ENCODE peak calls at places on chromosomes 5 and 9, in nine cellular contexts. E is heart left ventricle, T is fibroblast of mammary gland, W is foreskin fibroblast, V is cardiac muscle cell, R is A549, K is fibroblast of the aortic adventitia, Z is right lobe of liver, S is psoas muscle. C is an unnamed sample.

GRCh38 chr5:132053483-132053882 is 7.0 kb upstream of the IL3 start:
- DNase-seq in E (no peak), T (no peak), W (no peak), V (no peak), R (no peak), K (no peak), Z (no peak), S (peak; percentile 11), C (no peak)

GRCh38 chr5:99706160-99706559 is 777.4 kb upstream of the CHD1 start:
- DNase-seq in E (no peak), T (no peak), W (no peak), V (no peak), R (no peak), K (no peak), Z (no peak), S (peak; percentile 24), C (no peak)

GRCh38 chr9:89766981-89767380 is 162.2 kb downstream of the GADD45G start:
- DNase-seq in E (no peak), T (no peak), W (no peak), V (no peak), R (no peak), K (no peak), Z (no peak), S (no peak), C (no peak)

GRCh38 chr5:170306381-170306790 is 8.8 kb upstream of the LCP2 start:
- DNase-seq in E (peak; percentile 81), T (peak; percentile 96), W (peak; percentile 14), V (peak; percentile 85), R (no peak), K (peak; percentile 77), Z (no peak), S (peak; percentile 70), C (peak; percentile 76)

GRCh38 chr9:28866951-28867350 is 1293.7 kb upstream of the C9orf72 start:
- DNase-seq in E (no peak), T (no peak), W (no peak), V (no peak), R (no peak), K (no peak), Z (no peak), S (no peak), C (peak; percentile 7)

GRCh38 chr9:88303785-88304495 is 84.3 kb upstream of the SPIN1 start:
- DNase-seq in E (no peak), T (peak; percentile 45), W (peak; percentile 8), V (no peak), R (no peak), K (peak; percentile 18), Z (no peak), S (no peak), C (peak; percentile 33)

GRCh38 chr9:134146774-134147493 is 11.1 kb downstream of the WDR5 start:
- DNase-seq in E (no peak), T (no peak), W (no peak), V (no peak), R (no peak), K (no peak), Z (no peak), S (no peak), C (no peak)

GRCh38 chr5:661891-662750 is 31.0 kb downstream of the TPPP start:
- DNase-seq in E (no peak), T (no peak), W (no peak), V (no peak), R (no peak), K (no peak), Z (peak; percentile 55), S (peak; percentile 35), C (no peak)

GRCh38 chr5:80696450-80696849 is 41.7 kb upstream of the DHFR start:
- DNase-seq in E (no peak), T (no peak), W (no peak), V (no peak), R (no peak), K (no peak), Z (no peak), S (no peak), C (no peak)

GRCh38 chr5:163731256-163731655 is 225.8 kb downstream of the MAT2B start:
- DNase-seq in E (no peak), T (no peak), W (no peak), V (no peak), R (no peak), K (no peak), Z (no peak), S (no peak), C (no peak)

GRCh38 chr5:150787659-150788058 is 9.1 kb downstream of the SMIM3 start:
- DNase-seq in E (no peak), T (no peak), W (no peak), V (no peak), R (no peak), K (peak; percentile 50), Z (no peak), S (no peak), C (no peak)

GRCh38 chr5:79774171-79774854 is 84.7 kb downstream of the CMYA5 start:
- DNase-seq in E (no peak), T (peak; percentile 77), W (no peak), V (peak; percentile 38), R (peak; percentile 15), K (peak; percentile 12), Z (peak; percentile 78), S (no peak), C (peak; percentile 23)

GRCh38 chr9:131951905-131952304 is 127.8 kb downstream of the MED27 start:
- DNase-seq in E (peak; percentile 57), T (peak; percentile 68), W (peak; percentile 79), V (peak; percentile 36), R (no peak), K (peak; percentile 70), Z (no peak), S (peak; percentile 75), C (peak; percentile 63)

GRCh38 chr9:97632406-97632991 is 669 bp downstream of the TSTD2 start:
- DNase-seq in E (peak; percentile 67), T (peak; percentile 80), W (peak; percentile 68), V (peak; percentile 86), R (no peak), K (peak; percentile 91), Z (peak; percentile 60), S (peak; percentile 78), C (peak; percentile 85)

GRCh38 chr9:97046228-97046627 is 7.3 kb upstream of the CTSV start:
- DNase-seq in E (no peak), T (peak; percentile 20), W (no peak), V (peak; percentile 7), R (peak; percentile 41), K (peak; percentile 1), Z (no peak), S (no peak), C (peak; percentile 14)

GRCh38 chr9:37413311-37413710 is 9.2 kb upstream of the GRHPR start:
- DNase-seq in E (no peak), T (no peak), W (no peak), V (no peak), R (no peak), K (no peak), Z (no peak), S (no peak), C (no peak)

GRCh38 chr9:37410969-37411785 is 11.3 kb upstream of the GRHPR start:
- DNase-seq in E (no peak), T (no peak), W (peak; percentile 28), V (peak; percentile 25), R (no peak), K (peak; percentile 29), Z (no peak), S (no peak), C (peak; percentile 43)

GRCh38 chr9:37412431-37413151 is 9.9 kb upstream of the GRHPR start:
- DNase-seq in E (peak; percentile 65), T (no peak), W (no peak), V (peak; percentile 49), R (no peak), K (peak; percentile 72), Z (no peak), S (peak; percentile 81), C (peak; percentile 26)

GRCh38 chr9:37408933-37409710 is 13.4 kb upstream of the GRHPR start:
- DNase-seq in E (no peak), T (no peak), W (no peak), V (no peak), R (no peak), K (no peak), Z (no peak), S (no peak), C (no peak)

GRCh38 chr9:37410354-37410861 is 12.1 kb upstream of the GRHPR start:
- DNase-seq in E (no peak), T (no peak), W (no peak), V (no peak), R (no peak), K (no peak), Z (no peak), S (no peak), C (no peak)
- TF ChIP-seq CTCF in E (no peak), T (no peak), W (no peak), V (no peak), R (no peak), K (no peak), Z (no peak), S (no peak), C (no peak)

GRCh38 chr5:10596310-10596703 is 32.4 kb downstream of the ANKRD33B start:
- DNase-seq in E (no peak), T (no peak), W (no peak), V (no peak), R (no peak), K (no peak), Z (no peak), S (no peak), C (no peak)
- H3K4me3 ChIP-seq in E (no peak overlapping the region), T (no peak overlapping the region), W (no peak overlapping the region), V (no peak overlapping the region), R (peak overlapping the region; percentile 19), K (no peak overlapping the region), Z (no peak overlapping the region), S (peak overlapping the region; percentile 47), C (no peak overlapping the region)

DNA sequence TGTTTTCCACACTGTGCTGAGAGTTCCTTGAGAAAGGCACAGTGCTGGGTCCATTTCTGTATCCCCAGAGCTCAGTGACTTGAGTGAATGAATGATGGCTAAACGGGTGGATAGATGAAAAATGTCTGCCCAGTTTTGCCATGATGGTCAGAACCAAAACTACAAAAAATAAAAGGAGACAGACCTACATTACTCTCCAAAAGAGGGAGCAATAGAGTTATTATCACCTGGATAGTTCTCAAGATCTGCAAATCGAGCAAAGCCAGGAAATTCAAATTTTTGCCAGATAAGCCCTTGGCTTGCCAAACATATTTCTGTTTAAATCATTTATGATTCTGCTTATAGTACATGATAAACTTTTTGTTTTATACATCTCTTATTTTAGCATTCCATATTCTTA is 214.2 kb upstream of the ZNF462 start:
- DNase-seq in E (no peak), T (peak; percentile 44), W (no peak), V (peak; percentile 56), R (no peak), K (peak; percentile 1), Z (no peak), S (no peak), C (peak; percentile 62)
- TF ChIP-seq CTCF in E (peak; percentile 43), T (peak; percentile 37), W (no peak), V (peak; percentile 39), R (peak; percentile 25), K (no peak), Z (peak; percentile 22), S (peak; percentile 11), C (peak; percentile 55)

DNA sequence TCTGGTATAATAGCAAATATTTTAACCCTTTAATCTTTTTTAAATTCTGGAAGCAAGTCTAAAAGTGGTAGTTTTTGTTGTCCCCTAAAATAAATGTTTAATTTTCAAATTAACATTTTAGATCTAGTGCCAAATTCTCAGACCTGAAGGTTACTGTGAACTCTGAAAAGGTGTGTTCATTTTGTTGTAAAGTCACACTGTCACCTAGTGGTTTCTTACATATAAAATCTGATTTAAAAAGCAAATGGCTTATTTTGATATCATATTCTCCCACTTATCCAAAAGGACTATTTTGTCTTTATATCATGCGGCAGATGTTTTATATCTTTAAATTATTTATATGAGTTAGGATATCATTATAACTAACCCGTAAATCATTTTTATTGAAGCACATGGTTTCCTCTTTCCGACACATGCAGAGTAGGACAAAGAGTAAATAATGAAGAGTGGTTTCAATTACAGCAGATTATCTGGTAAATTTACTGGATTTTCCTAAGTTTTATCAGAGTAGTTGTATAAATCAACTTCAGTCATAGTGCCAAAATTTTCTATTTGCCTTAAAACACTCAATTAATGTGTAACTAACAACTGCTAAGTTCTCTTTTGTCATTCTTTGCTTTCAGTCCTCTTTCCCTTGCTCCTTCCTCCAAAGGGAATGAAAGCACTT is 189.4 kb downstream of the COX7C start:
- DNase-seq in E (no peak), T (no peak), W (no peak), V (no peak), R (no peak), K (no peak), Z (no peak), S (no peak), C (no peak)
- H3K4me3 ChIP-seq in E (no peak overlapping the region), T (no peak overlapping the region), W (no peak overlapping the region), V (no peak overlapping the region), R (no peak overlapping the region), K (no peak overlapping the region), Z (no peak overlapping the region), S (no peak overlapping the region), C (no peak overlapping the region)